ENCODE peak calls at places on chromosomes 3 and 15, in six cellular contexts. R is epithelial cell of esophagus; D is GM12865; Q is GM06990; W is activated CD8-positive, alpha-beta T cell treated with anti-CD3 and anti-CD28 coated beads for 36 hours; I is RWPE1. A is an unnamed sample.

GRCh38 chr3:106720510-106720909 is 656.7 kb upstream of the CCDC54 start:
- DNase-seq in I (no peak), W (no peak), D (no peak), Q (no peak), R (no peak), A (no peak)

GRCh38 chr3:20760981-20761380 is 575.0 kb upstream of the SGO1 start:
- DNase-seq in Q (no peak), I (no peak), D (no peak), W (no peak), R (peak; percentile 3), A (no peak)

GRCh38 chr15:57509121-57509520 is 82.6 kb upstream of the MYZAP start:
- DNase-seq in D (no peak), W (no peak), I (no peak), R (no peak), Q (no peak), A (no peak)

GRCh38 chr3:190281308-190282051 is 40.8 kb downstream of the CLDN1 start:
- DNase-seq in Q (no peak), W (no peak), I (no peak), R (peak; percentile 30), D (no peak), A (no peak)

GRCh38 chr3:193831495-193832455 is 238.8 kb downstream of the OPA1 start:
- DNase-seq in I (peak; percentile 95), D (peak; percentile 70), Q (peak; percentile 20), W (no peak), R (peak; percentile 50), A (peak; percentile 35)

GRCh38 chr15:59522988-59523461 is 85.0 kb downstream of the FAM81A start:
- DNase-seq in I (no peak), Q (no peak), W (peak; percentile 62), D (no peak), R (peak; percentile 52), A (no peak)

GRCh38 chr3:75906555-75907112 is 121.3 kb upstream of the ZNF717 start:
- DNase-seq in W (no peak), D (no peak), I (no peak), Q (no peak), R (peak; percentile 46), A (no peak)

GRCh38 chr15:98745179-98745578 is 96.8 kb downstream of the IGF1R start:
- DNase-seq in Q (no peak), I (no peak), D (no peak), W (no peak), R (peak; percentile 88), A (no peak)

GRCh38 chr15:42819781-42820180 is 82.9 kb upstream of the CDAN1 start:
- DNase-seq in W (no peak), Q (no peak), D (no peak), I (no peak), R (no peak), A (no peak)

GRCh38 chr3:172139528-172140276 is 100.3 kb downstream of the FNDC3B start:
- DNase-seq in R (no peak), I (no peak), W (no peak), Q (no peak), D (no peak), A (no peak)

GRCh38 chr3:130896101-130896500 is 2.2 kb downstream of the ATP2C1 start:
- DNase-seq in I (no peak), Q (no peak), D (peak; percentile 56), W (peak; percentile 34), R (no peak), A (no peak)

GRCh38 chr3:158508481-158508880 is 62.5 kb upstream of the MLF1 start:
- DNase-seq in D (no peak), Q (no peak), W (no peak), I (no peak), R (no peak), A (no peak)

GRCh38 chr15:89114974-89115373 is 26.7 kb downstream of the ABHD2 start:
- DNase-seq in W (no peak), I (no peak), R (peak; percentile 40), Q (no peak), D (no peak), A (no peak)

GRCh38 chr3:32454731-32455608 is 47.7 kb downstream of the CMTM6 start:
- DNase-seq in W (no peak), R (no peak), D (no peak), I (no peak), Q (no peak), A (no peak)

GRCh38 chr3:171994646-171995441 is 44.5 kb upstream of the FNDC3B start:
- DNase-seq in R (peak; percentile 73), D (no peak), I (no peak), W (no peak), Q (no peak), A (no peak)

GRCh38 chr15:80404057-80404718 is at the start of gene ARNT2:
- DNase-seq in R (no peak), W (no peak), D (no peak), I (peak; percentile 10), Q (no peak), A (peak; percentile 57)

GRCh38 chr3:128572644-128573105 is 77.9 kb downstream of the RPN1 start:
- DNase-seq in W (peak; percentile 74), D (peak; percentile 38), R (peak; percentile 24), Q (no peak), I (no peak), A (peak; percentile 67)

GRCh38 chr3:14451844-14452533 is 49.6 kb downstream of the SLC6A6 start:
- DNase-seq in R (peak; percentile 63), I (peak; percentile 20), Q (no peak), W (no peak), D (no peak), A (no peak)

GRCh38 chr15:90988249-90988648 is 6.1 kb downstream of the PRC1 start:
- DNase-seq in Q (no peak), W (no peak), R (no peak), I (no peak), D (peak; percentile 29), A (no peak)

GRCh38 chr3:159458010-159458409 is 530.6 kb upstream of the IL12A start:
- DNase-seq in I (peak; percentile 88), Q (no peak), D (no peak), R (peak; percentile 97), W (no peak), A (no peak)

GRCh38 chr15:38145671-38146111 is 106.9 kb upstream of the SPRED1 start:
- DNase-seq in Q (no peak), D (peak; percentile 32), I (no peak), R (no peak), W (no peak), A (no peak)

GRCh38 chr3:29587340-29587739 is 306.5 kb downstream of the RBMS3 start:
- DNase-seq in Q (no peak), D (no peak), I (no peak), R (no peak), W (no peak), A (no peak)

GRCh38 chr3:106881177-106881576 is 496.1 kb upstream of the CCDC54 start:
- DNase-seq in Q (no peak), W (no peak), I (no peak), R (no peak), D (no peak), A (no peak)

GRCh38 chr3:115448856-115449255 is 174.5 kb upstream of the GAP43 start:
- DNase-seq in W (no peak), D (no peak), Q (no peak), R (no peak), I (no peak), A (no peak)

GRCh38 chr3:95134693-95135375 is 1072.0 kb downstream of the NSUN3 start:
- DNase-seq in D (no peak), W (no peak), R (no peak), Q (no peak), I (no peak), A (no peak)

GRCh38 chr15:40828447-40829036 is at the start of gene PPP1R14D:
- DNase-seq in D (no peak), Q (no peak), I (no peak), W (no peak), R (no peak), A (no peak)
- TF ChIP-seq CTCF in D (no peak), Q (no peak), I (no peak), W (no peak), R (no peak), A (no peak)

DNA sequence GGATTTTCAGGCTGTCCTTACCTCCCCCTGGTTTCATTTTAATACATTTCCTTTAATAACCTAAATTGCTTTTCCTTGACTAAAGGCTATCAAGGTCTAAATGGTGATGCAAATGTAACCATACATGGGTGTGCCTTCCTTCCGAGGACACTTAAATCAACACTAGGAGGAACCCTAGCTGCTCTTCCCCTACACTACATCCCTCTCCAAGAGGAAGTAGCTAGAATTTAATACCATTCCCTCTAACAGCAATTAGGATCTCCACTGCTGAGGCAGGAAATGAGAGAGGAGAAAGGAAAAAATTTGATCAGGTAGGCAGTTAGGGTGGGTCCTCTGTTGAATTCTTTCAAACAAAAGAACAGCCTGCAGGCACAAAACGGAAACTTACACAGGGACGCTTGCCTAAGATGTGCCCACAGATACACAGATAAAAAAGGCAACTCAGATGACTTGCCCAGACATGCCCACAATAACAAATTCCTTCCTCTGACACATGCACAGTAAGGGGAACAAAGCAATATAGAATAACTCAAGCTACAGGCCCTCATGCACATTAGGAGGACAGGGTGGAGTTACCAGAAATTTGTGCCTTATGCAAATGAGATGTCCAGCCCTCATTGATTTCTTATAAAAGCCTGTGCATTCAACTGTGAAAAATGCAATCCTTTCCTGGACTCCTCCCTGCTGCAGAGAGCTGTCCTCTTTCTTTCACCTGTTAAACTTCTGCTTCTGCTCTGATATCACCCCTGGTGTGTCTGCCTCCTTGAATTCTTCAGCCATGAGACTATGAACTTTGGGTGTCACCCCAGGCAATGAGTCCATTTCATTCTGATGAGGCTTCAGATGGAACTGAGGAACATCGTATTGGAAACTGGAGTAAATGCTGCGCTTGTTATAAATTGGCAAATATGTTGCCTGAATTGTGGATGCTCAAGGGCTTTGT is 1024.3 kb upstream of the CADM2 start:
- DNase-seq in W (no peak), D (peak; percentile 26), Q (no peak), I (peak; percentile 62), R (peak; percentile 99), A (no peak)
- TF ChIP-seq CTCF in W (no peak), D (no peak), Q (no peak), I (no peak), R (peak; percentile 32), A (no peak)

DNA sequence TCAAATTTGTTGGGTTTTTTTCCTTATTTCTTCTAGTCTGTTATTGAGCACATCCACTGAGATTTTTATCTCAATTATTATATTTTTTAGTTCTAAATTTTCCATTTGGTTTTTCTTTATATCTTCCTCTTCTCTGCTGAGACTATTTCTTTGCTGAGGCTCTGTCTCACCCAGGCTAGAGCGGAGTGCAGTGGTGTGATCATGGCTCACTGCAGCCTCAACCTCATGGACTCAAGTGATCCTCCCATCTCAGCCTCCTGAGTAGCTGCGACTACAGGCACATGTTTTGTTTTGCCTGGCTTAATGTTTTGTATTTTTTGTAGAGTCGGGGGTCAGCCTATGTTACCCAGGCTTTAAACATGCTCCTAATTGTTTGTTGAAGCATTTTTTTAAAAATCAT is 10.2 kb downstream of the CTDSPL start:
- DNase-seq in W (no peak), Q (no peak), D (no peak), I (no peak), R (no peak), A (no peak)
- TF ChIP-seq CTCF in W (no peak), Q (no peak), D (no peak), I (no peak), R (no peak), A (no peak)

DNA sequence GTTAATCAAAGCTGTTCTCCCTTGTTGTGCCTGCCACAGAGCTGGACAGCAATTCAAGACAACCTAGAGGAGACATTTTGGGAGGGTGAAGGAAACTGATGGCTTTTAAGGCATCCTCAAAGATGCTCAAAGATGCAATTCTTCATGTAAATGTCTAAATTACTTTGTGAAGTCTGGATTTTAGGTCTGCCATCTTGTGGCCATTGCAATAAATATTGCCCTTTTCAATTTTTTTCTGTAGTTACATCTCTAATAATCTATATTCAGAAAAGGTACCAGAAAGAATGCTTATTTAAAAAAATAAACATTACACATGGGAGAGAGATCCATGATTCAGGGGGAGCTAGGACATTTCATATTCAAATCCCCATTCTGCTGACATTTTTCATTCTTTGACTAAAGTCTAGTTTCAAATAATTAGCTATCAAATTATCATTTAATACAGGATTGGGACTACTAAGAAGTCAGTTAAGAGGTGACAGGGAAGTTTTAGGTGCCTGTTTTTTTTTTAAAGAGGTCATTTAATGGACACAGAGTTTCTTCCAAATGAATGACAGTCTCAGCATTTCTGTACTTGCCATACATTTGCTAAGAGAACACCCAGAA is 259.8 kb upstream of the WNT5A start:
- DNase-seq in Q (no peak), W (no peak), R (peak; percentile 2), D (peak; percentile 33), I (peak; percentile 7), A (peak; percentile 10)
- TF ChIP-seq CTCF in Q (peak; percentile 47), W (peak; percentile 38), R (peak; percentile 27), D (peak; percentile 27), I (peak; percentile 49), A (peak; percentile 41)